ENCODE peak calls at places on chromosomes 7 and 10, in nine cellular contexts. S is Caco-2, Z is mesendoderm, J is SJCRH30, V is IMR-90, C is DND-41, D is epithelial cell of proximal tubule, L is lower lobe of right lung, H is heart right ventricle. K is an unnamed sample.

GRCh38 chr7:45219130-45219529 is 61.5 kb downstream of the RAMP3 start:
- DNase-seq in L (no peak), J (no peak), S (no peak), D (no peak), V (no peak), C (no peak), Z (no peak), H (no peak), K (no peak)

GRCh38 chr7:20280475-20281351 is 50.0 kb upstream of the ITGB8 start:
- DNase-seq in C (no peak), D (no peak), L (no peak), V (peak; percentile 88), S (no peak), H (no peak), Z (no peak), J (no peak), K (no peak)

GRCh38 chr7:22598318-22598717 is 98.3 kb upstream of the STEAP1B start:
- DNase-seq in L (no peak), S (no peak), H (no peak), C (no peak), D (no peak), Z (no peak), V (no peak), J (no peak), K (no peak)

GRCh38 chr7:12766416-12766815 is 79.0 kb downstream of the ARL4A start:
- DNase-seq in C (no peak), H (no peak), J (no peak), L (no peak), D (no peak), V (no peak), Z (no peak), S (no peak), K (no peak)

GRCh38 chr10:1939016-1939415 is 201.7 kb upstream of the ADARB2 start:
- DNase-seq in Z (no peak), V (no peak), J (no peak), H (no peak), L (no peak), C (peak; percentile 22), S (no peak), D (no peak), K (no peak)

GRCh38 chr10:16832351-16833080 is 15.3 kb upstream of the RSU1 start:
- DNase-seq in V (peak; percentile 90), H (peak; percentile 30), D (peak; percentile 61), S (no peak), C (no peak), Z (no peak), J (peak; percentile 68), L (no peak), K (peak; percentile 49)

GRCh38 chr7:100604976-100605911 is 3.1 kb downstream of the PCOLCE start:
- DNase-seq in D (no peak), V (no peak), C (no peak), L (peak; percentile 75), H (peak; percentile 42), S (peak; percentile 80), Z (no peak), J (no peak), K (peak; percentile 47)

GRCh38 chr7:98399462-98399861 is 1.4 kb downstream of the BAIAP2L1 start:
- DNase-seq in Z (no peak), L (no peak), J (peak; percentile 41), S (no peak), H (no peak), D (no peak), V (peak; percentile 43), C (no peak), K (no peak)

GRCh38 chr10:48377751-48378585 is 71.5 kb downstream of the MAPK8 start:
- DNase-seq in L (no peak), S (peak; percentile 56), J (no peak), Z (no peak), C (no peak), D (peak; percentile 50), H (no peak), V (peak; percentile 24), K (no peak)

GRCh38 chr7:34308595-34308994 is 349.4 kb upstream of the NPSR1 start:
- DNase-seq in V (no peak), S (no peak), D (no peak), L (no peak), H (no peak), Z (no peak), J (no peak), C (no peak), K (no peak)

GRCh38 chr7:94135180-94135579 is 131.0 kb upstream of the BET1 start:
- DNase-seq in H (no peak), Z (no peak), L (no peak), J (no peak), V (peak; percentile 51), C (no peak), D (no peak), S (no peak), K (no peak)

GRCh38 chr7:132164558-132165130 is 411.6 kb downstream of the PLXNA4 start:
- DNase-seq in J (no peak), S (no peak), Z (peak; percentile 31), H (no peak), C (no peak), L (no peak), D (no peak), V (no peak), K (no peak)

GRCh38 chr10:28285816-28286215 is 17.0 kb downstream of the MPP7 start:
- DNase-seq in L (no peak), D (no peak), V (no peak), H (no peak), S (no peak), C (no peak), J (no peak), Z (no peak), K (no peak)

GRCh38 chr10:30495687-30496086 is 61.7 kb downstream of the MAP3K8 start:
- DNase-seq in H (no peak), J (no peak), S (no peak), Z (no peak), V (peak; percentile 47), C (no peak), L (no peak), D (no peak), K (no peak)

GRCh38 chr7:149866139-149866785 is 7.5 kb upstream of the ATP6V0E2 start:
- DNase-seq in V (no peak), D (no peak), Z (no peak), C (peak; percentile 20), J (no peak), H (no peak), L (no peak), S (no peak), K (no peak)

GRCh38 chr10:101225846-101226361 is 3.4 kb downstream of the LBX1 start:
- DNase-seq in Z (no peak), H (no peak), V (no peak), S (no peak), D (no peak), J (no peak), C (no peak), L (no peak), K (no peak)

GRCh38 chr10:101226888-101227736 is 2.2 kb downstream of the LBX1 start:
- DNase-seq in V (no peak), C (no peak), L (no peak), H (no peak), Z (no peak), J (no peak), D (no peak), S (no peak), K (no peak)

GRCh38 chr10:101227765-101228681 is 1.2 kb downstream of the LBX1 start:
- DNase-seq in Z (peak; percentile 76), L (no peak), C (no peak), H (no peak), S (no peak), D (no peak), J (peak; percentile 60), V (no peak), K (no peak)

GRCh38 chr10:101224910-101225823 is 4.1 kb downstream of the LBX1 start:
- DNase-seq in Z (peak; percentile 61), L (no peak), H (no peak), V (no peak), S (no peak), D (no peak), C (no peak), J (no peak), K (no peak)

GRCh38 chr10:101226506-101226887 is 2.8 kb downstream of the LBX1 start:
- DNase-seq in L (no peak), Z (no peak), S (no peak), V (no peak), C (no peak), D (no peak), J (no peak), H (no peak), K (no peak)
- H3K4me3 ChIP-seq in L (peak overlapping the region; percentile 38), Z (no peak overlapping the region), S (no peak overlapping the region), V (no peak overlapping the region), C (no peak overlapping the region), D (no peak overlapping the region), J (no peak overlapping the region), H (peak overlapping the region; percentile 20), K (peak overlapping the region; percentile 31)

DNA sequence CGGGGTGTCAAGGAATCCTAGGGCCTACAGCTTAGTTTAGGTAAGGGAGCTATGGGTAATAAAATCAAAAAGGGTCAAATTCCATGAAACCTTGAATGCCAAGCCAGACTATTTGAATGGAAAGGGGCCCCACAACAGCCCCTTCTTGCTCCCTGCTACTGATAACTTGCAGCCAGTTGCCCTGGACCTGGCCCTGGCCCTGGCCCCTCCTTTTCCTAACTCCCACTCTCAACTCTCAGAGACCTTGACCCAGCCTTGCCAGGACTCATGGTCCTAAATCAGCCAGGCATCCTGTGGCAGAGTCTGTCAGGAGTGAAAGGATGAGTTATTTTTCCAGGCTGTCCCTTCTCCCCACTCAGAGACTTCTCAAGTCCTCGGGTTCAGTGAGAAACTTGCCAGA is 5.8 kb downstream of the KCNIP2 start:
- DNase-seq in C (no peak), L (no peak), D (no peak), V (no peak), S (peak; percentile 80), H (no peak), Z (no peak), J (no peak), K (no peak)
- H3K4me3 ChIP-seq in C (no peak overlapping the region), L (no peak overlapping the region), D (no peak overlapping the region), V (no peak overlapping the region), S (no peak overlapping the region), H (no peak overlapping the region), Z (no peak overlapping the region), J (no peak overlapping the region), K (no peak overlapping the region)

DNA sequence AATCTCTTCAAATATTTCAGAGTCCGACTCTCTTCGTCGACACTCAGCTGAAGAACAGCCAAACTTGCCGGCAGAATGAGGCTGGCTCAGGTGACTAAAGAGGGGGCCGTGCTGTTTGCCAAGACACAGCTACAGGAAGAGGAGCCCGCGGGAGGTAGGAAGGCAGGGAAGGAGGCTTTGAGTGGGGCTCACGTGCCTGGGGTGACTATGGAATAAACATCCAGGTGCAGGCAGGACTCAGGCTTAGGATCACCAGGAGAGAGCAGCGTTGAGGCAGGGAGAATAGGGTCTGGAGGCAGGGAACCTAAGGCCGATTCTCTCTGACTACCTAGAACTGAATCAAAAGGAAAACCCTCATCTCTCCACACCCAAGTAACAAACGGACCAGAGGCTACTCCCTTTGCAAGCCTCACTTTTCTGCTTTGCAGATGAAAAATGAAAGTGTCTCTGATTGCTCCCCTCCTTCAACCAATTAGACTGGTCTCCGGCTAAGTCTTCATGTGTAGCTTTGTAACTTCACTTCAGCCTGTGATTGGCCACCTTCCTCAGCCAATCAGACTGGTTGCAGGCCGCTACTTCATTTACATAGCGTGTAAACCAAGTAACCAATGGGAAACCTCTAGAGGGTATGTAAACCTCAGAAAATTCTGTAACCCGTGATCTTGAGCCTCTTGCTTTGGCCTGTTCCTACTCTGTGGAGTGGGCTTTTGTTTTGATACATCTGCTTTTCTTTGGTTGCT is 19.7 kb upstream of the BNIP3 start:
- DNase-seq in J (peak; percentile 32), C (no peak), Z (peak; percentile 87), L (peak; percentile 72), H (no peak), D (no peak), V (peak; percentile 43), S (no peak), K (no peak)
- H3K4me3 ChIP-seq in J (no peak overlapping the region), C (no peak overlapping the region), Z (no peak overlapping the region), L (no peak overlapping the region), H (no peak overlapping the region), D (no peak overlapping the region), V (no peak overlapping the region), S (no peak overlapping the region), K (no peak overlapping the region)

GRCh38 chr10:18341063-18341462 is 200.8 kb downstream of the CACNB2 start:
- DNase-seq in D (no peak), H (no peak), J (no peak), V (no peak), S (no peak), Z (no peak), C (no peak), L (no peak), K (no peak)
- H3K4me3 ChIP-seq in D (peak overlapping the region; percentile 55), H (peak overlapping the region; percentile 57), J (no peak overlapping the region), V (peak overlapping the region; percentile 51), S (no peak overlapping the region), Z (no peak overlapping the region), C (no peak overlapping the region), L (peak overlapping the region; percentile 35), K (peak overlapping the region; percentile 22)

K was measured in small intestine.